ENCODE peak calls at places on chromosome 14, in six cellular contexts. T is HCT116, S is GM23338, W is endothelial cell of umbilical vein, I is breast epithelium, N is prostate gland. K is an unnamed sample. For H3K4me1, the result is how much of the 10 kb centered on the place peaks cover.

GRCh38 chr14:51715250-51715649 is 63.5 kb downstream of the FRMD6 start:
- DNase-seq in T (no peak), S (no peak), W (no peak), I (no peak), N (no peak), K (no peak)

GRCh38 chr14:50763386-50764007 is 67.5 kb downstream of the NIN start:
- DNase-seq in T (no peak), S (no peak), W (no peak), I (no peak), N (peak), K (no peak)

GRCh38 chr14:67571275-67571990 is 28.6 kb downstream of the PIGH start:
- DNase-seq in T (peak), S (peak), W (peak), I (peak), N (peak), K (peak)

GRCh38 chr14:100609941-100610391 is 22.7 kb upstream of the BEGAIN start:
- DNase-seq in T (no peak), S (no peak), W (no peak), I (no peak), N (no peak), K (peak)

GRCh38 chr14:32576088-32576795 is 247.1 kb downstream of the AKAP6 start:
- DNase-seq in T (peak), S (peak), W (peak), I (peak), N (peak), K (no peak)

GRCh38 chr14:105059917-105060565 is 5.2 kb downstream of the GPR132 start:
- DNase-seq in T (no peak), S (no peak), W (no peak), I (no peak), N (no peak), K (peak)

GRCh38 chr14:24430682-24431568 is 1.2 kb downstream of the KHNYN start:
- DNase-seq in T (no peak), S (peak), W (peak), I (no peak), N (no peak), K (peak)

GRCh38 chr14:90561920-90562319 is 165.1 kb downstream of the CALM1 start:
- DNase-seq in T (no peak), S (no peak), W (no peak), I (no peak), N (no peak), K (no peak)

GRCh38 chr14:104595116-104595675 is 9.4 kb downstream of the TMEM179 start:
- DNase-seq in T (no peak), S (no peak), W (no peak), I (no peak), N (no peak), K (peak)

GRCh38 chr14:68938515-68939423 is 40.3 kb downstream of the ACTN1 start:
- DNase-seq in T (no peak), S (no peak), W (peak), I (no peak), N (peak), K (no peak)

GRCh38 chr14:73736842-73737241 is 22.7 kb upstream of the PNMA1 start:
- DNase-seq in T (no peak), S (no peak), W (no peak), I (no peak), N (no peak), K (peak)

GRCh38 chr14:49972840-49973239 is 80.0 kb downstream of the ARF6 start:
- DNase-seq in T (peak), S (no peak), W (peak), I (peak), N (peak), K (no peak)

GRCh38 chr14:77213657-77214016 is 32.0 kb downstream of the TMEM63C start:
- DNase-seq in T (no peak), S (no peak), W (no peak), I (no peak), N (no peak), K (no peak)

GRCh38 chr14:70168401-70168800 is 20.4 kb downstream of the SLC8A3 start:
- DNase-seq in T (no peak), S (no peak), W (no peak), I (no peak), N (no peak), K (no peak)

GRCh38 chr14:68463705-68464104 is 329.2 kb downstream of the ZFP36L1 start:
- DNase-seq in T (no peak), S (no peak), W (no peak), I (no peak), N (no peak), K (no peak)

GRCh38 chr14:31945074-31945613 is 132.0 kb upstream of the ARHGAP5 start:
- DNase-seq in T (no peak), S (no peak), W (no peak), I (no peak), N (no peak), K (no peak)

GRCh38 chr14:24095196-24096068 is 1.3 kb downstream of the PCK2 start:
- DNase-seq in T (no peak), S (peak), W (peak), I (no peak), N (no peak), K (peak)

GRCh38 chr14:105028251-105028927 is 7.5 kb upstream of the CDCA4 start:
- DNase-seq in T (no peak), S (no peak), W (no peak), I (peak), N (no peak), K (no peak)

GRCh38 chr14:58354817-58355216 is 40.9 kb upstream of the TOMM20L start:
- DNase-seq in T (no peak), S (no peak), W (no peak), I (no peak), N (no peak), K (no peak)

GRCh38 chr14:68825729-68826128 is 32.9 kb upstream of the ZFP36L1 start:
- DNase-seq in T (no peak), S (no peak), W (no peak), I (no peak), N (no peak), K (no peak)

GRCh38 chr14:94136575-94137331 is 7.3 kb upstream of the IFI27L2 start:
- DNase-seq in T (peak), S (peak), W (peak), I (peak), N (peak), K (peak)

GRCh38 chr14:80663541-80663940 is 278.0 kb downstream of the CEP128 start:
- DNase-seq in T (no peak), S (no peak), W (no peak), I (no peak), N (no peak), K (no peak)

GRCh38 chr14:68232643-68233055 is 413.1 kb downstream of the RAD51B start:
- DNase-seq in T (peak), S (no peak), W (peak), I (no peak), N (peak), K (no peak)

GRCh38 chr14:68364823-68365222 is 428.0 kb downstream of the ZFP36L1 start:
- DNase-seq in T (no peak), S (peak), W (no peak), I (peak), N (peak), K (no peak)

GRCh38 chr14:50342211-50343080 is 30.3 kb downstream of the DMAC2L start:
- DNase-seq in T (no peak), S (peak), W (peak), I (peak), N (peak), K (peak)

GRCh38 chr14:68040633-68041369 is 221.2 kb downstream of the RAD51B start:
- DNase-seq in T (no peak), S (peak), W (no peak), I (no peak), N (no peak), K (no peak)

GRCh38 chr14:59337151-59337611 is 128.0 kb downstream of the GPR135 start:
- DNase-seq in T (no peak), S (peak), W (peak), I (peak), N (no peak), K (no peak)

GRCh38 chr14:72479471-72479931 is 414.4 kb downstream of the DPF3 start:
- DNase-seq in T (no peak), S (no peak), W (no peak), I (no peak), N (no peak), K (no peak)

GRCh38 chr14:91159906-91160305 is 46.0 kb downstream of the DGLUCY start:
- DNase-seq in T (no peak), S (no peak), W (no peak), I (no peak), N (no peak), K (no peak)

GRCh38 chr14:105883066-105884005 is 357.0 kb downstream of the TMEM121 start:
- DNase-seq in T (no peak), S (no peak), W (no peak), I (no peak), N (no peak), K (peak)

GRCh38 chr14:75489480-75489837 is 32.8 kb upstream of the BATF start:
- DNase-seq in T (no peak), S (no peak), W (no peak), I (peak), N (no peak), K (no peak)

GRCh38 chr14:37598085-37598972 is 2.9 kb downstream of the TTC6 start:
- DNase-seq in T (no peak), S (peak), W (no peak), I (no peak), N (no peak), K (no peak)

GRCh38 chr14:77043177-77043983 is 14.9 kb upstream of the IRF2BPL start:
- DNase-seq in T (no peak), S (no peak), W (peak), I (peak), N (no peak), K (peak)

GRCh38 chr14:101518611-101519048 is 42.7 kb upstream of the DIO3 start:
- DNase-seq in T (no peak), S (no peak), W (no peak), I (no peak), N (peak), K (peak)

GRCh38 chr14:99258884-99259283 is 13.1 kb downstream of the BCL11B start:
- DNase-seq in T (no peak), S (no peak), W (no peak), I (no peak), N (no peak), K (no peak)

GRCh38 chr14:99259327-99259726 is 12.7 kb downstream of the BCL11B start:
- DNase-seq in T (no peak), S (no peak), W (no peak), I (no peak), N (no peak), K (no peak)

GRCh38 chr14:99260116-99260515 is 11.9 kb downstream of the BCL11B start:
- DNase-seq in T (no peak), S (no peak), W (no peak), I (no peak), N (no peak), K (no peak)

GRCh38 chr14:99261916-99262787 is 9.8 kb downstream of the BCL11B start:
- DNase-seq in T (no peak), S (peak), W (no peak), I (no peak), N (no peak), K (peak)

GRCh38 chr14:99260652-99261551 is 11.1 kb downstream of the BCL11B start:
- DNase-seq in T (no peak), S (no peak), W (no peak), I (no peak), N (no peak), K (peak)
- H3K4me3 ChIP-seq in T (no peak), S (no peak), W (no peak), I (no peak), N (no peak), K (no peak)

DNA sequence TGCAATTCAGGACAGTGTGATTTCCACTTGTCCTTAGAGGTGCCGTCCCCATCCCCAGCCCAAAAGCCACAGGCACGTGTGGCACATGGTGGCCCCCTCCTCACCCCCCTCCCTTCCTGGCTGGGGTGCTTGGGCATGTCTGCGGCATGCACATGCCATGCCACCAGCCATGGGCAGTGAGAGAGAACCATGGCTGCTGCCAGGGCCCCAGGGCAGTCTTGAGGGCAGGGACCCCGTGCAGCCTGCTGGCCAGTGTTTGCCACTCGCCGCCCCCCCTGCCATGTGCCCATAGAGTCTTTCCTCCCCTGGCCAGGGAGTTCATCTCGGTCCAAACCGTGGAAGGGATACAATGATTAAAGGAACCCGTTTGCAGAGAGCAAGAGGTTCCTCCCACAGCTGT is 41.5 kb downstream of the TNFAIP2 start:
- DNase-seq in T (no peak), S (no peak), W (no peak), I (no peak), N (no peak), K (no peak)
- H3K4me1 ChIP-seq in T (under half), S (under half), W (under half), I (under half), N (under half), K (under half)

DNA sequence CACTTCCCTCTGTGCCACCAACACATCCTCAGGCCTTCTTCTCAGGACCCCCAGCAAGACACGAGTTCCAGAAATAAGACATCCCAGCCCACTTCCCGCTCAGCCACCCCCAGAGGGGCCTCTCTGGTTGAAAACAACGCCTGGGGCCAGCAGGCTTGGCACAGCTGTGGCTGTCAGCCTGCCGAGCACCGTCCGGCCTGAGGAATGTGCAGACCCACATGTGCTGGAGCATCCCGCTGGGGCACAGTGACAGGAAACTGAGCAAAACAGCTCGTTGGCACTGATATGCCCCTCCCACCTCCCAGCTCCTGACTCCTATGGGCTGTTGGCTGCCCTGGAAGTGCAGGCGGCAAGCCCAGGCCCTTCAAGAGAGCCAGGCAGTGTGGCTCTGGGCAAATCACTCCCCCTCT is 1.4 kb downstream of the SYNE3 start:
- DNase-seq in T (no peak), S (peak), W (peak), I (no peak), N (no peak), K (peak)
- TF ChIP-seq POLR2AphosphoS5 in T (no peak), S (no peak), W (no peak), I (no peak), N (no peak), K (peak)

GRCh38 chr14:30295980-30296379 is 263.0 kb upstream of the G2E3 start:
- DNase-seq in T (no peak), S (no peak), W (no peak), I (no peak), N (no peak), K (no peak)
- H3K4me3 ChIP-seq in T (no peak), S (no peak), W (no peak), I (no peak), N (no peak), K (no peak)

DNA sequence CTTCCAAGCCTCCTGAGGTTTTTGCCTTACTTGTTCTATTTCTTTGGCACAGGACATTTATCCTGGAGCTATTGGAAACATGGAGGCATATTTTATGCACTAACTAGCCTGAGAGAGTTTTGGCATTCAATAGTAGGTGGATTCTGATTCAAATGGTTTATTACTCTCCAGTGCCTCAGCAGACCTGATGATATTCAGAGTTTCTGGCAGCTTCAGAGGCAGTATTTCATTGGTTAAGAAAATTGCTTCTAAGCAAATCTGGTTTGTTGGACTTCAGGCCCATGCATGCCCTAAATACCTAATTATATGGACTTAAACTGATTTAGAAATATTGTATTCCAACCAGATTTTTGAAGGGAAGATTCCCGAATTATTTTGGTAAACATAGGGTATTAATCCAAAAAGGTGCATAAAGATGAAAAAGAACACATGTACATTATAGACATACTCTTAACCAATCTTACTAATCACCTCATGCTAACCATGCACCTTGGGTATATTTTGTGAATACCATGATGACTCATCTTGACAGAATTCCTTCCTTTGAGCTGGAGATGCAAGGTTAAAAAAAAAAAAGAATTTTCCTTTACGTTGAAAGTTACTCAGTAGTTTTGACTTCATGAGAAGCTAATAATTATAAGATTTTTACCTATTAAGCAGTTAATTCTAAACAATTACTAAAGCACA is 44.3 kb upstream of the KTN1 start:
- DNase-seq in T (no peak), S (no peak), W (peak), I (no peak), N (no peak), K (no peak)
- H3K4me1 ChIP-seq in T (under half), S (under half), W (under half), I (under half), N (under half), K (under half)

GRCh38 chr14:35383569-35384385 is 20.8 kb downstream of the NFKBIA start:
- DNase-seq in T (no peak), S (no peak), W (no peak), I (no peak), N (no peak), K (peak)

GRCh38 chr14:35384386-35385041 is 20.0 kb downstream of the NFKBIA start:
- DNase-seq in T (no peak), S (no peak), W (peak), I (no peak), N (no peak), K (no peak)

GRCh38 chr14:35385042-35385839 is 19.3 kb downstream of the NFKBIA start:
- DNase-seq in T (no peak), S (no peak), W (peak), I (peak), N (peak), K (no peak)

GRCh38 chr14:35378638-35379568 is 25.6 kb downstream of the NFKBIA start:
- DNase-seq in T (no peak), S (no peak), W (no peak), I (no peak), N (no peak), K (no peak)

DNA sequence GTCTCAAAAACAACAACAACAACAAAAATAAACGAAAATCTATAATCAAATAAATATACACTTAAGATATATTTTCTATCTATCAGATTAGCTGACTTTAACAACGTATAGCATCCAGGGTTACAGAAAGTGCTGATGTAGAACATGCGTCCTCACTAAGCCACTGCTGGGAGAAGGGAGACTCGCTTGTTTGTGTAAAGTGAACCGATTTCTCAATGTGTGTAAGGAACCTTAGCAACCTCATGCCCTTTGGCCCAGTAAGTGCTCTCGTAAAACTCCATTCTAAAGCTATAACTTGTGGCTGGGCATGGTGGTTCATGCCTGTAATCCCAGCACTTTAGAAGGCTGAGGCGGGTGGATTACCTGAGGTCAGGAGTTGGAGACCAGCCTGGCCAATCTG is 23.8 kb downstream of the NFKBIA start:
- DNase-seq in T (no peak), S (no peak), W (no peak), I (no peak), N (no peak), K (no peak)
- TF ChIP-seq POLR2AphosphoS5 in T (no peak), S (no peak), W (no peak), I (no peak), N (no peak), K (peak)

GRCh38 chr14:84254205-84254788 is 1275.6 kb upstream of the FLRT2 start:
- DNase-seq in T (no peak), S (peak), W (peak), I (no peak), N (peak), K (no peak)
- H3K4me3 ChIP-seq in T (no peak), S (no peak), W (no peak), I (no peak), N (no peak), K (no peak)

GRCh38 chr14:53610947-53611346 is 345.7 kb downstream of the BMP4 start:
- DNase-seq in T (no peak), S (no peak), W (no peak), I (no peak), N (no peak), K (no peak)
- H3K4me1 ChIP-seq in T (under half), S (under half), W (under half), I (under half), N (under half), K (under half)

GRCh38 chr14:22977434-22977683 is 5.0 kb downstream of the AJUBA start:
- DNase-seq in T (no peak), S (no peak), W (no peak), I (no peak), N (no peak), K (no peak)
- TF ChIP-seq POLR2AphosphoS5 in T (no peak), S (no peak), W (no peak), I (no peak), N (no peak), K (no peak)

GRCh38 chr14:95652171-95652570 is 34.1 kb upstream of the TCL1B start:
- DNase-seq in T (no peak), S (no peak), W (no peak), I (no peak), N (no peak), K (no peak)

GRCh38 chr14:95655461-95655860 is 30.8 kb upstream of the TCL1B start:
- DNase-seq in T (no peak), S (no peak), W (no peak), I (no peak), N (no peak), K (no peak)

GRCh38 chr14:95651028-95651427 is 35.2 kb upstream of the TCL1B start:
- DNase-seq in T (no peak), S (no peak), W (no peak), I (no peak), N (no peak), K (peak)

GRCh38 chr14:95649230-95649629 is 37.0 kb upstream of the TCL1B start:
- DNase-seq in T (no peak), S (no peak), W (no peak), I (no peak), N (peak), K (peak)

GRCh38 chr14:95652690-95653089 is 33.5 kb upstream of the TCL1B start:
- DNase-seq in T (no peak), S (no peak), W (no peak), I (no peak), N (no peak), K (no peak)
- H3K4me3 ChIP-seq in T (no peak), S (no peak), W (no peak), I (no peak), N (no peak), K (no peak)

K was measured in spleen.